ENCODE peak calls at places on chromosome 4, in six cellular contexts. L, U, K, H, Z and D are unnamed samples. For H3K9me3, the result is how much of the 10 kb centered on the place peaks cover.

GRCh38 chr4:87114245-87115062 is 106.0 kb downstream of the KLHL8 start:
- DNase-seq in K (no peak), H (no peak), L (no peak), Z (no peak), U (no peak), D (no peak)

GRCh38 chr4:76856183-76856969 is 41.6 kb downstream of the SOWAHB start:
- DNase-seq in Z (no peak), K (no peak), U (no peak), L (no peak), H (no peak), D (no peak)

GRCh38 chr4:140427104-140427918 is at the start of gene CLGN:
- DNase-seq in L (peak), H (peak), Z (peak), U (peak), K (peak), D (no peak)

GRCh38 chr4:123488916-123489315 is 92.3 kb downstream of the SPRY1 start:
- DNase-seq in L (no peak), K (no peak), U (peak), Z (no peak), H (no peak), D (no peak)

GRCh38 chr4:75514949-75515612 is 808 bp downstream of the THAP6 start:
- DNase-seq in U (no peak), Z (no peak), H (no peak), L (no peak), K (no peak), D (no peak)

GRCh38 chr4:109414938-109415337 is 18.7 kb upstream of the SEC24B start:
- DNase-seq in Z (no peak), U (no peak), L (no peak), K (no peak), H (no peak), D (no peak)

GRCh38 chr4:55124337-55125076 is 888 bp downstream of the KDR start:
- DNase-seq in Z (no peak), H (no peak), U (no peak), K (no peak), L (no peak), D (no peak)

GRCh38 chr4:6974138-6974848 is 64.7 kb downstream of the TBC1D14 start:
- DNase-seq in U (peak), H (peak), Z (peak), K (peak), L (peak), D (peak)

GRCh38 chr4:170106899-170107298 is 17.1 kb upstream of the AADAT start:
- DNase-seq in K (no peak), U (no peak), H (no peak), Z (no peak), L (peak), D (no peak)

GRCh38 chr4:173504181-173504503 is 25.9 kb downstream of the HAND2 start:
- DNase-seq in H (no peak), U (no peak), K (no peak), Z (no peak), L (no peak), D (no peak)

GRCh38 chr4:76306882-76307669 is 543 bp downstream of the STBD1 start:
- DNase-seq in U (peak), K (peak), Z (peak), L (peak), H (peak), D (no peak)

GRCh38 chr4:57044996-57045395 is 65.2 kb downstream of the IGFBP7 start:
- DNase-seq in K (no peak), L (no peak), H (no peak), U (no peak), Z (no peak), D (no peak)

GRCh38 chr4:4226606-4227438 is at the start of gene OTOP1:
- DNase-seq in H (no peak), Z (no peak), L (no peak), K (no peak), U (no peak), D (no peak)

GRCh38 chr4:87038837-87039715 is 104.3 kb downstream of the AFF1 start:
- DNase-seq in L (peak), K (peak), H (peak), Z (no peak), U (peak), D (no peak)

GRCh38 chr4:112082954-112083586 is 62.2 kb upstream of the FAM241A start:
- DNase-seq in U (peak), L (no peak), Z (no peak), H (no peak), K (no peak), D (no peak)

GRCh38 chr4:155787113-155787710 is 28.4 kb downstream of the GUCY1B1 start:
- DNase-seq in K (no peak), U (peak), H (no peak), L (no peak), Z (no peak), D (no peak)

GRCh38 chr4:26248647-26249046 is 72.2 kb upstream of the RBPJ start:
- DNase-seq in U (no peak), Z (no peak), H (no peak), L (no peak), K (peak), D (no peak)

GRCh38 chr4:38565271-38566199 is 98.5 kb upstream of the KLF3 start:
- DNase-seq in H (peak), L (peak), K (peak), Z (no peak), U (no peak), D (peak)

GRCh38 chr4:3077796-3078195 is 3.3 kb downstream of the HTT start:
- DNase-seq in Z (peak), U (no peak), K (no peak), H (no peak), L (no peak), D (no peak)

GRCh38 chr4:187380181-187380581 is 615.4 kb upstream of the ZFP42 start:
- DNase-seq in H (no peak), U (no peak), L (peak), Z (no peak), K (no peak), D (no peak)

GRCh38 chr4:52627876-52628275 is 31.2 kb downstream of the USP46 start:
- DNase-seq in U (no peak), Z (no peak), K (no peak), L (no peak), H (no peak), D (no peak)

GRCh38 chr4:161642708-161643107 is 521.1 kb downstream of the FSTL5 start:
- DNase-seq in K (no peak), Z (no peak), H (no peak), U (no peak), L (no peak), D (no peak)

GRCh38 chr4:78864405-78865024 is 74.7 kb downstream of the PAQR3 start:
- DNase-seq in L (no peak), K (no peak), Z (no peak), U (peak), H (no peak), D (no peak)

GRCh38 chr4:102696763-102697162 is 64.0 kb downstream of the MANBA start:
- DNase-seq in Z (no peak), U (no peak), K (no peak), L (no peak), H (no peak), D (no peak)

GRCh38 chr4:113109106-113109740 is 59.8 kb downstream of the ANK2 start:
- DNase-seq in U (no peak), K (no peak), Z (no peak), H (no peak), L (no peak), D (no peak)

GRCh38 chr4:189022441-189023035 is 883.3 kb downstream of the TRIML1 start:
- DNase-seq in U (no peak), L (no peak), K (no peak), H (no peak), Z (no peak), D (no peak)

GRCh38 chr4:133151681-133152329 is 2.7 kb downstream of the PCDH10 start:
- DNase-seq in Z (no peak), H (no peak), K (no peak), L (no peak), U (no peak), D (no peak)

GRCh38 chr4:28435346-28435745 is 1574.7 kb downstream of the STIM2 start:
- DNase-seq in K (no peak), U (no peak), H (no peak), L (no peak), Z (no peak), D (no peak)
- H3K9me3 ChIP-seq in K (under half), U (under half), H (under half), L (under half), Z (under half), D (under half)

GRCh38 chr4:5661237-5661636 is 47.1 kb downstream of the EVC2 start:
- DNase-seq in U (no peak), L (no peak), Z (no peak), H (no peak), K (no peak), D (no peak)

GRCh38 chr4:5656415-5656814 is 51.9 kb downstream of the EVC2 start:
- DNase-seq in H (no peak), U (no peak), K (no peak), Z (no peak), L (no peak), D (no peak)

GRCh38 chr4:5660185-5660584 is 48.2 kb downstream of the EVC2 start:
- DNase-seq in K (no peak), Z (no peak), U (no peak), L (no peak), H (no peak), D (no peak)

GRCh38 chr4:5662555-5662954 is 45.8 kb downstream of the EVC2 start:
- DNase-seq in Z (no peak), U (no peak), L (no peak), H (no peak), K (no peak), D (no peak)

GRCh38 chr4:5658992-5659391 is 49.4 kb downstream of the EVC2 start:
- DNase-seq in H (no peak), L (no peak), K (no peak), U (no peak), Z (no peak), D (no peak)
- H3K4me3 ChIP-seq in H (no peak), L (no peak), K (no peak), U (no peak), Z (no peak), D (no peak)

DNA sequence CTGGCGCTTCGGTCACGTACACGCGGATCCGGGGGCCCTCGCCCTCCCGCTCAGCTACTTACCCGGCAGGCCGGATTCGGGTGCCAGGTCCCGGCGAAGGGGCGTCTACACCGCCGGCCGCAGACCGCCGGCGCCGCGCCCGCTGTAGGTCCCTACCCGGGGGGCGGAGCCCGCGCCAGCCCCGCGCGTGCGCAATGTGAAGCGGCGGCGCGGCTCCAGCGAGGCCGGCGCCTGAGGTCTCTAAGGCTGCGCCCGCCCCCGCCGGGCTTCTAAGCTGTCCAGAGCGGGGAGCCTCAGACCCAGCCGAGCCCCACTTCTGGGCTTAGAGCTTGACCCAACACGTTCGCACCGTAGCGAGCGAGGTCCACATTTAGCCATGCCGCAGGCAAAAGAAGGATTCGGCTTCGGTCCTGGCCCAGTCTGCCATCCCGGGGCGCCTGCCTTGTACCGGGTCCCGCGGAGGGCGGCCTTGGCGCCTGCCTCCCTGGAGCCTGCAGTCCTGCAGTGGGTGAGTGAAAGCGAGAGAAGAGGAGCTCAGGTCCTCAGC is at the start of gene ZNF518B:
- DNase-seq in U (peak), H (peak), L (peak), K (peak), Z (peak), D (no peak)
- TF ChIP-seq POLR2A in U (peak), H (no peak), L (no peak), K (no peak), Z (no peak), D (no peak)

GRCh38 chr4:19772581-19772980 is 479.1 kb upstream of the SLIT2 start:
- DNase-seq in K (no peak), U (no peak), L (no peak), H (no peak), Z (no peak), D (no peak)

GRCh38 chr4:19776929-19777328 is 474.8 kb upstream of the SLIT2 start:
- DNase-seq in K (no peak), Z (no peak), U (no peak), L (no peak), H (no peak), D (no peak)

GRCh38 chr4:19776021-19776459 is 475.7 kb upstream of the SLIT2 start:
- DNase-seq in U (peak), L (no peak), Z (no peak), K (no peak), H (no peak), D (no peak)

DNA sequence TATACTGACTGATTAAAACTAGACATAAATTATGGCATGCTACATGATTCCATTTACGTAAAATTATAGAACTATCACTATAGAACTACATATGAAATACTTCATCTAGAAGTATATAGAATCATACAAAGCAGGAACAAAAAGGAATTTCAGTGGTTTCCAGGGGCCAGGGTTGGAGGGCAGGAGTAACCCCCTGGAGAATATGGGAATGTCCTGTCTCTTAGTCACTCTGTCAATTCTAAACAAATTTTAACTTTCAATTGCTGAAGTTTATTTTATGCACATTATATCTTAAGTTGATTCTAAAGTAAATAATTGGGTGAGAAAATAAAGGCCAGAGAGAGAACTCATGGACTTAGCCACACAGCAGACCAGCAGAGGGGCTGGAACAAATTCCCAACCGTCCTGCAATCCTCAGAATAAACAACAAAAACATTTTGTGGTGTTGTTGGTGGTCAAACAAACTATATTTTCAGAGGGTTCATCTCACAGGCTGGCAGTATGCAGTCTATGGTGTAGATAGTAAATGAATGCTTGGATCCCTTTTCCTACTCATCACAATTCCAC is 476.9 kb upstream of the SLIT2 start:
- DNase-seq in H (no peak), L (no peak), Z (no peak), K (no peak), U (no peak), D (no peak)
- H3K9me3 ChIP-seq in H (under half), L (under half), Z (under half), K (under half), U (under half), D (under half)

GRCh38 chr4:1863297-1864033 is 7.5 kb upstream of the LETM1 start:
- DNase-seq in U (no peak), H (no peak), L (no peak), K (no peak), Z (no peak), D (no peak)

GRCh38 chr4:1864076-1865008 is 6.9 kb upstream of the NSD2 start:
- DNase-seq in H (no peak), L (no peak), Z (no peak), K (no peak), U (no peak), D (no peak)

GRCh38 chr4:1862961-1863296 is 7.0 kb upstream of the LETM1 start:
- DNase-seq in L (no peak), H (no peak), K (no peak), U (no peak), Z (no peak), D (no peak)

GRCh38 chr4:1859389-1859753 is 3.4 kb upstream of the LETM1 start:
- DNase-seq in Z (no peak), H (no peak), K (no peak), L (no peak), U (no peak), D (no peak)

DNA sequence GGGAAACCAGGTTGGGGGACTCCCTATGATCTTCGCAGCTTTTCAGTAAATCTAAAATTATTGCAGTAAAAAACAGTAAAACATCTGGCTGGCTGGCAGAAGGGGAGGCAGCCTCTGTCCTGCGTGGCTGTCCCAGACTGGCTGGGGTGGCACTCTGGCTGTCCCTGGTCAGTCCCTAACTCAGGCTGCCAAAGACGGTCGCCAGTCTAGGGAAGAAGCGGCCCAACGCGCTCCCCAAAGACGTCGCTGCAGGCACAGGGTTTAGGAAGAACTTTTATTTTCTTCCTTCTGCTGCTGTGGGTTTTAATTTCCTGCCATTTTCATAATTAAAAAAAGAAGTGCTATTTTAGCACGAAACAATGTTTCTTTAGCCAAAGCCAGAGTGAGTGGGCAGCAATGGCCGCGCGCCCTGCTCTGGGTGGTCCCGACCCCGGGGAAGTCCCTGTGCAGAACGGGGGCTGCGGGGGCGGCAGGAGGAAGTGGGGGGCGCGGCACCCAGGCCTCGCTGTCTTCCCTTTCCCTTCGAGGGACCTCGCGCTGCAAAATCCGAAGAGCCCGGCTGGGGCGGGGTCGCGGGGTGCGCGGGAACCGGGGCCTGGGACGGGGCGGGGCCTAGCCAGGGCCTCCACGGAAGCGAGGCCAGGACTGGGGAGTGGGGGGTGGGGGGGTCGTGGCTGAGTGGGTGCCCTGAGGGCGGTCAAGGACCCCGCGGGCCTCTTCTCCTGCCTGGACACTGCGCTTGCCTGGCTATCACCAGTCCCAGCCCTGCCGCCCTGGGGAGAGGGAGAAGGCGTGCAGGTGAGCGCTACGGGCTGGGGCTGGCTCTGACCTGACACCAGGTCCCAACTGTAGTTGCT is 6.3 kb upstream of the LETM1 start:
- DNase-seq in U (no peak), Z (no peak), K (no peak), H (no peak), L (no peak), D (no peak)
- H3K4me3 ChIP-seq in U (no peak), Z (peak), K (peak), H (peak), L (no peak), D (peak)